ENCODE peak calls at places on chromosomes 3 and 15, in six cellular contexts. X, Y, Q, H, D and O are unnamed samples.

GRCh38 chr3:143951351-143951971 is 20.2 kb upstream of the DIPK2A start:
- DNase-seq in X (peak; percentile 72), Y (no peak), Q (peak; percentile 14), H (peak; percentile 70), D (no peak), O (peak; percentile 75)

GRCh38 chr3:134406331-134407246 is 32.3 kb upstream of the AMOTL2 start:
- DNase-seq in X (peak; percentile 20), Y (peak; percentile 83), Q (no peak), H (no peak), D (no peak), O (no peak)

GRCh38 chr3:165196577-165197561 is 685 bp upstream of the SLITRK3 start:
- DNase-seq in X (no peak), Y (peak; percentile 67), Q (no peak), H (peak; percentile 8), D (no peak), O (peak; percentile 3)

GRCh38 chr3:173993299-173993698 is 595.8 kb downstream of the NLGN1 start:
- DNase-seq in X (peak; percentile 28), Y (no peak), Q (no peak), H (peak; percentile 71), D (no peak), O (peak; percentile 61)

GRCh38 chr3:107630779-107631178 is 108.0 kb downstream of the BBX start:
- DNase-seq in X (no peak), Y (no peak), Q (no peak), H (no peak), D (no peak), O (no peak)

GRCh38 chr3:171948674-171949073 is 90.7 kb upstream of the FNDC3B start:
- DNase-seq in X (no peak), Y (no peak), Q (no peak), H (no peak), D (no peak), O (no peak)

GRCh38 chr3:29186131-29186599 is 94.7 kb upstream of the RBMS3 start:
- DNase-seq in X (peak; percentile 89), Y (no peak), Q (no peak), H (peak; percentile 93), D (peak; percentile 85), O (peak; percentile 96)

GRCh38 chr15:37289109-37289765 is 188.9 kb upstream of the MEIS2 start:
- DNase-seq in X (peak; percentile 30), Y (no peak), Q (no peak), H (peak; percentile 27), D (no peak), O (peak; percentile 13)

GRCh38 chr15:63389902-63390301 is 8.3 kb upstream of the CA12 start:
- DNase-seq in X (no peak), Y (peak; percentile 81), Q (peak; percentile 53), H (no peak), D (no peak), O (no peak)

GRCh38 chr3:157921271-157921670 is 184.9 kb downstream of the SHOX2 start:
- DNase-seq in X (no peak), Y (no peak), Q (no peak), H (no peak), D (no peak), O (no peak)

GRCh38 chr15:82681371-82681770 is 28.3 kb downstream of the AP3B2 start:
- DNase-seq in X (no peak), Y (peak; percentile 42), Q (no peak), H (no peak), D (no peak), O (no peak)

GRCh38 chr3:100560426-100560825 is 49.0 kb upstream of the ADGRG7 start:
- DNase-seq in X (no peak), Y (no peak), Q (no peak), H (no peak), D (no peak), O (no peak)

GRCh38 chr15:89912145-89912673 is 543 bp downstream of the ARPIN start:
- DNase-seq in X (peak; percentile 13), Y (peak; percentile 87), Q (peak; percentile 44), H (peak; percentile 29), D (no peak), O (peak; percentile 13)

GRCh38 chr3:25461946-25462345 is 33.9 kb downstream of the RARB start:
- DNase-seq in X (no peak), Y (no peak), Q (no peak), H (no peak), D (no peak), O (no peak)

GRCh38 chr3:116340680-116341216 is 104.5 kb downstream of the LSAMP start:
- DNase-seq in X (peak; percentile 42), Y (no peak), Q (no peak), H (no peak), D (no peak), O (no peak)

GRCh38 chr15:80580107-80580506 is 115.0 kb upstream of the ABHD17C start:
- DNase-seq in X (peak; percentile 75), Y (no peak), Q (peak; percentile 39), H (peak; percentile 81), D (no peak), O (peak; percentile 69)

GRCh38 chr3:179068779-179069530 is 2.7 kb downstream of the ZMAT3 start:
- DNase-seq in X (peak; percentile 47), Y (no peak), Q (no peak), H (peak; percentile 56), D (no peak), O (peak; percentile 41)

GRCh38 chr15:56940388-56940787 is 21.9 kb downstream of the TCF12 start:
- DNase-seq in X (no peak), Y (no peak), Q (no peak), H (no peak), D (no peak), O (no peak)

GRCh38 chr3:177427096-177427495 is 229.8 kb upstream of the TBL1XR1 start:
- DNase-seq in X (no peak), Y (no peak), Q (no peak), H (no peak), D (no peak), O (no peak)

GRCh38 chr3:195356151-195357086 is 85.5 kb upstream of the XXYLT1 start:
- DNase-seq in X (peak; percentile 25), Y (no peak), Q (no peak), H (peak; percentile 32), D (no peak), O (peak; percentile 42)

GRCh38 chr15:78264304-78265136 is at the start of gene DNAJA4:
- DNase-seq in X (peak; percentile 71), Y (peak; percentile 88), Q (peak; percentile 34), H (peak; percentile 32), D (no peak), O (peak; percentile 52)

GRCh38 chr3:184241447-184242296 is 7.1 kb downstream of the ALG3 start:
- DNase-seq in X (peak; percentile 63), Y (peak; percentile 82), Q (no peak), H (peak; percentile 52), D (no peak), O (peak; percentile 56)

GRCh38 chr3:146817705-146818104 is 212.6 kb upstream of the PLSCR5 start:
- DNase-seq in X (peak; percentile 49), Y (no peak), Q (no peak), H (peak; percentile 67), D (no peak), O (peak; percentile 89)

DNA sequence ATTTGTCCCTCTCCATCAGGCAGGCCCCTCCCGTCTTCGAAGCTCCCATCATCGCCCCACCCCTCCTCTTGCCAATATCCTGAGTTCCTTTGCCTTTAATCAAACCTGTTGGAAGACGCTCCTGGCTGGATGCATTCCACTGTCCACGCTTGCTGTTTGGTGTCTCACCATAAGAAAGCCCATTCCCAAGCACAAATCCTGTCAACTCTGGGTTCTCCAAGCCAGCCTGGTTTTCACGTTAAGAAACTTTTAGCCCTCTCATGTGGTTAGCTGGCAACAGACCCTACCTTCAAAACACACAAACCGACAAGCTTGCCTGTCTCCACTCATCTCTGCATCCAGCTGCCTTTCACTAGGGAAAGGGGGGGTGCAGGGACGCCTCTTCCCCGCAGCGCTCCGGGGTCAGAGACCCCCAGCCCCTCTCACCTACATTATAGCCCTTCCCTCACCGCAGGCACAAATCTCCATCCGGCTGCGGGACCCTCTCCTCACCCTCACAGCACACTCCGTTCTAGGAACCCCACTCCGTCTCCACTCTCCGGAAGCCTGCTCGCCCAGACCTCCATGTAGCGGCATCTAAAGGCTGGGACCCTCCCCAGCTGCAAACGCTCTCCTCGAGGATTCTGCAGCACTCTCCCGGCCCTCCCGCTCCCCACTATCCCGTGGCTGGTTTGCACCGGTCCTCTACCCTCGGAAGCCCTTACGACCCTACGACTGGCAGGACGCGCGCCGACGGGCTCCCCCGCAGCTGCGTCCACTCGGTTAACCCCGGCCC is 959 bp downstream of the GORASP1 start:
- DNase-seq in X (peak; percentile 46), Y (no peak), Q (no peak), H (peak; percentile 39), D (no peak), O (peak; percentile 62)
- TF ChIP-seq CTCF in X (no peak), Y (no peak), Q (no peak), H (no peak), D (no peak), O (no peak)

GRCh38 chr15:60471314-60471713 is 7.6 kb downstream of the ICE2 start:
- DNase-seq in X (no peak), Y (no peak), Q (no peak), H (no peak), D (no peak), O (peak; percentile 20)
- H3K4me3 ChIP-seq in X (no peak overlapping the region), Y (no peak overlapping the region), Q (no peak overlapping the region), H (no peak overlapping the region), D (no peak overlapping the region), O (no peak overlapping the region)

GRCh38 chr3:40505599-40506462 is at the start of gene ZNF620:
- DNase-seq in X (peak; percentile 68), Y (peak; percentile 89), Q (peak; percentile 67), H (peak; percentile 28), D (no peak), O (peak; percentile 53)
- TF ChIP-seq CTCF in X (peak; percentile 56), Y (no peak), Q (peak; percentile 12), H (peak; percentile 13), D (peak; percentile 36), O (peak; percentile 58)

GRCh38 chr3:42149537-42150426 is 58.6 kb downstream of the TRAK1 start:
- DNase-seq in X (no peak), Y (peak; percentile 81), Q (peak; percentile 77), H (no peak), D (no peak), O (no peak)
- H3K4me3 ChIP-seq in X (no peak overlapping the region), Y (no peak overlapping the region), Q (no peak overlapping the region), H (no peak overlapping the region), D (no peak overlapping the region), O (no peak overlapping the region)

GRCh38 chr3:32391643-32392529 is at the start of gene CMTM7:
- DNase-seq in X (peak; percentile 75), Y (peak; percentile 95), Q (peak; percentile 59), H (peak; percentile 58), D (no peak), O (peak; percentile 37)
- TF ChIP-seq CTCF in X (peak; percentile 7), Y (no peak), Q (no peak), H (no peak), D (peak; percentile 5), O (peak; percentile 17)

DNA sequence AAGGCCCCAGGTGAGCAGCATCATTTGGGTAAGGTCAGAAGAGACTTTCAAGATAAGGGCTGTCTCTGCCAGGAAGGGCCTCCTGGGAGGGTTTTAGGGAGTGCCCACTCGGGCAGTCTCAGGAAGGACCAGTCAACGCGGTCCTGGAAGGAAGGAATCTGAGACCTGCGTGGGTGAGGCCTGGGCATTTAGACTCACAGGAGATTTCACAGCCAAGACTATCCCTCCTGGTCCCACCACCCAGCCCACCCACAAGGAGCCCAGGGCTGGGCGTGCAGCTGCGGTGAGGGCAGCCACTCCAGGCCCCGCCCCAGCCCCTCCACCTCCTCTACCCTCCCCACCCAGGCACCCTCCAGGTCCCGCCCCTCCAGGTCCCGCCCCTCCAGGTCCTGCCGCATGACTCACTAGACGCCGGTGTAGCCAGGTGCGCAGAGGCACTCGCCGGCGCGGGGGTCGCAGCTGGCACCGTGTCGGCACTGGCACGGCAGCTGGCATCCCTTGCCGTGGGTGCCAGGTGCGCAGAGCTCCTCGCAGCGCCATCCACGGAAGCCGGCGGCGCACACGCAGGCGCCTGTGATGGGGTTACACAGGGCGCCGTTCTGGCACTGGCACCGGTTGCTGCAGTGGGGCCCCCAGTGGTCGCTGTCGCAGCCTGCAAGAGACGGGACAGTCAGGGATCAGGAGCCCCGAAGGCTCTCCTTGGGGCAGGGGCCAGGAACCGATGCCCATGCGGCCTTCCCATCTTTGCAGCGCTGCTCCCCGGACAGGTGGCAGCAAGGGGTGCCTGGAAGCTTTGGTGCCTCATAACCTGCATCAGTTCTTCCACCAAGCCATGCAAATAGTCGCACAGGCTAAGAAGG is 112.8 kb downstream of the RAB11A start:
- DNase-seq in X (no peak), Y (peak; percentile 83), Q (no peak), H (no peak), D (no peak), O (no peak)
- H3K4me3 ChIP-seq in X (peak overlapping the region; percentile 33), Y (no peak overlapping the region), Q (peak overlapping the region; percentile 8), H (no peak overlapping the region), D (no peak overlapping the region), O (no peak overlapping the region)